ENCODE peak calls at places on chromosomes 5 and 9, in ten cellular contexts. G is tibial artery, Z is GM13977, T is cardiac muscle cell, R is psoas muscle, M is upper lobe of right lung, Y is gastrocnemius medialis, U is adrenal gland, X is HFF-Myc, K is neural progenitor cell. L is an unnamed sample.
A peak's percentile ranks its signal among the peaks of the same experiment; 100 is the strongest.

GRCh38 chr5:169176686-169177430 is 124.1 kb downstream of the SLIT3 start:
- DNase-seq in G (no peak), Z (no peak), T (no peak), R (no peak), M (no peak), Y (no peak), U (no peak), X (no peak), K (no peak), L (no peak)

GRCh38 chr5:56175465-56175864 is 57.7 kb downstream of the ANKRD55 start:
- DNase-seq in G (no peak), Z (no peak), T (peak; percentile 26), R (no peak), M (no peak), Y (peak; percentile 41), U (peak; percentile 60), X (peak; percentile 52), K (peak; percentile 56), L (no peak)

GRCh38 chr5:78576376-78576775 is 72.2 kb downstream of the LHFPL2 start:
- DNase-seq in G (no peak), Z (no peak), T (no peak), R (no peak), M (no peak), Y (no peak), U (no peak), X (no peak), K (no peak), L (no peak)

GRCh38 chr5:149429839-149430721 is 51.0 kb upstream of the IL17B start:
- DNase-seq in G (peak; percentile 93), Z (peak; percentile 37), T (peak; percentile 47), R (peak; percentile 75), M (peak; percentile 77), Y (no peak), U (peak; percentile 79), X (no peak), K (no peak), L (no peak)

GRCh38 chr9:98191615-98192502 is 578 bp downstream of the CORO2A start:
- DNase-seq in G (no peak), Z (no peak), T (peak; percentile 25), R (peak; percentile 59), M (peak; percentile 86), Y (no peak), U (peak; percentile 22), X (no peak), K (peak; percentile 45), L (no peak)

GRCh38 chr9:16180546-16180945 is 627.7 kb downstream of the CCDC171 start:
- DNase-seq in G (no peak), Z (no peak), T (no peak), R (no peak), M (no peak), Y (no peak), U (no peak), X (no peak), K (no peak), L (no peak)

GRCh38 chr9:109411069-109411761 is 86.9 kb downstream of the PTPN3 start:
- DNase-seq in G (no peak), Z (peak; percentile 56), T (no peak), R (no peak), M (no peak), Y (no peak), U (no peak), X (no peak), K (no peak), L (no peak)

GRCh38 chr9:37515620-37516258 is 30.0 kb downstream of the POLR1E start:
- DNase-seq in G (no peak), Z (no peak), T (no peak), R (no peak), M (peak; percentile 53), Y (no peak), U (no peak), X (no peak), K (no peak), L (no peak)

GRCh38 chr5:102540251-102540812 is 41.5 kb upstream of the SLCO6A1 start:
- DNase-seq in G (no peak), Z (no peak), T (no peak), R (no peak), M (no peak), Y (no peak), U (no peak), X (no peak), K (no peak), L (no peak)

GRCh38 chr5:102537011-102537410 is 38.2 kb upstream of the SLCO6A1 start:
- DNase-seq in G (no peak), Z (no peak), T (no peak), R (no peak), M (no peak), Y (no peak), U (no peak), X (no peak), K (no peak), L (no peak)

GRCh38 chr5:102539598-102539997 is 40.8 kb upstream of the SLCO6A1 start:
- DNase-seq in G (no peak), Z (no peak), T (no peak), R (no peak), M (no peak), Y (no peak), U (no peak), X (no peak), K (no peak), L (no peak)

GRCh38 chr5:102532126-102532525 is 33.3 kb upstream of the SLCO6A1 start:
- DNase-seq in G (no peak), Z (no peak), T (no peak), R (peak; percentile 50), M (no peak), Y (peak; percentile 18), U (no peak), X (no peak), K (no peak), L (no peak)

DNA sequence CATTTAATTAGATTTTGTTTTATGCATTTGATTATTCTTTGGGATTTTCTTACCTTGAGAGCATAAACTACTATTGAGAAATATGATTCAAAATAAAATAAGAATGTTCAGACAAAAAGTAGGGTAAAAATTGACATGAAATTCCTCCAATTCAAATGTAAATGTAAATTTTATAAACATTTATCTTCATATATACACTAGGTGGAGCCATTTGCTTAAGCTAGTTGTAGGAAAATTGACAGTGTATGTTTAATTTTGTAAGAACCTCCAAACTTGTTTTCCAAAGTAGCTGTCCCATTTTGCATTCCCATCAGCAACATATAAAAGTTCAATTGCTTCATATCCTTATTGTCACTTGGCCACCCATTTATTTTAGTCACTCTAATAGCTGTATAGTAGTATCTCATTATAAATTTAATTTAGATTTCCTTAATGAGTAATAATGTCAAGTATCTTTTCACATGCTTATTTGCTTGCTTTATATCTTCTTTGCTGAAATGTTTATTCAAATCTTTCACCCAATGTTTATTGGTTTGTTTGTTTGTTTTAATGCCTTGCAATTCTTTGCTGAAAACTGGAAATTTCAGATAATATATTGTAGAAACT is 37.6 kb upstream of the SLCO6A1 start:
- DNase-seq in G (no peak), Z (no peak), T (no peak), R (no peak), M (no peak), Y (no peak), U (no peak), X (no peak), K (no peak), L (no peak)
- TF ChIP-seq CTCF in G (peak; percentile 15), Z (peak; percentile 18), T (peak; percentile 40), R (peak; percentile 35), M (peak; percentile 35), Y (no peak), U (no peak), X (no peak), K (peak; percentile 47), L (peak; percentile 49)

DNA sequence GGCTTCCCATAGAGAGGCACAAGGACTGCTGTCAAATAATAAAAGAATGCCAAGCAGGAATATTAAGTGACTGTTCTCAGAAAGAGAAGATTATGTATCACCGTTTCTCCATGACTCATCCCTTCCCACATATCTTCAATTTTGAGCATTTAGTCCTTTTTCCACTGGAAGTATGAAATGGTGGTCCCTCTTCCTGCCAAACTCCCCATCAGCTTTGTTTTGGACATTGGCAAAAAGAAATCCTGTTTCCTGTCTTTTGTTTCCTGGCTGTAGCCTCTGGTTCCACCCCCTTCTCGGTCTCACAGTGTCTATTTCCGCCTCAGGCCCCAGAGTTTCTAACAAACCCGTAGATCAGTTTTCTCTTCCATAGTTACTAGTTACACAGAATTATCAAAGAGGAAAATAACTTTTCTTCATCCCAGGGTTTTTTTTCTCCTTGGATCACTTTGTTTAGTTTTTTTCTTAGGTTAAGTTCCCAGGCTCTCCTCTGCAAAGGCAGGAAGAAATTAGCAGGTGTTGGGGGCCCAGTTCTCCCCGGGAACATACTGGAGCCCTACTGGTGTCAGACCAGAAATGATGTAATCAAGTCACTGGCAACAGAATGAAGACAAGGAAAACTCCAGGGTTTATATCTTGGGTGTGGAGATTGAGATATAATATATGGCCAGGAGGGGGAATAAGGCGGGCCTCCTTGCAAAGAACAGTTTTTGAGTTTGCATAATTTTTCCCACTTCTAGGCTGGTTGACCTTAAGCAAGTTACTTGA is 26.3 kb upstream of the ARHGAP26 start:
- DNase-seq in G (no peak), Z (no peak), T (no peak), R (no peak), M (no peak), Y (no peak), U (no peak), X (no peak), K (no peak), L (no peak)
- TF ChIP-seq CTCF in G (no peak), Z (no peak), T (no peak), R (no peak), M (no peak), Y (no peak), U (no peak), X (no peak), K (no peak), L (no peak)

DNA sequence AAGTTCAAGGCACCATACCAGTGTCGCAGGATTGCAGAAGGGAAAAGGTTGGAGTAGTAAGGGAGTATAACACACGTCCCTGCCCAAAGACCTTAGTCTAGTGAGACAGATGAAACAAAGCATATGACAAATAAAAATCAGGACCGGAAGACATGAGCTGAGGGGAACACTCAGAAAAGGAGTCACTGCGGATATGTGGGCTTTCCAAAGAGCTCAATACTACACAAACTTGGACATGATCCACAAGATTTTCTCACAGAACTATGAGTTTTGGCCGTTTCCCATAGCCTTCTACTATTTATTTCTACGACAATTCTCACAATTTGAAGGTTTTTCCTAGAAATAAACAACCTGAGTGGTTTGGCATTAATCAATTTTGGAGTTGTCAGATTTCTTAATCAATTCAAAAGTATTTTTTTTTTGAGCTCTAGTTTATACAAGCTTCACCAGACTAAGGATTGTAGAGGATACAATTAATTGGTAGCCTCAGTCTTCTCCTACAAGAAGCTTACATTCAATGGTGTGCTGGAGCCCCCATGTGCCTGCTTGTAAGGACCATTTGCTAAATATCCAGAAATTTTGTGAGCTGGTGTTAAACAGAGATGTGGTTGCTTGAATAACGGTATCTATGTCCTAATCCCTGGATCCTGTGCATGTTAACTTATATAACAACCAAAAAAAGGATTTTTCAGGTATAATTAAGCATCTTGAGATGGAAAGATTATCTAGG is 91.4 kb downstream of the ADAMTS12 start:
- DNase-seq in G (no peak), Z (no peak), T (no peak), R (no peak), M (no peak), Y (no peak), U (no peak), X (no peak), K (no peak), L (no peak)
- TF ChIP-seq CTCF in G (no peak), Z (no peak), T (no peak), R (no peak), M (no peak), Y (no peak), U (no peak), X (no peak), K (no peak), L (no peak)

GRCh38 chr5:138985256-138985655 is 110.1 kb upstream of the LRRTM2 start:
- DNase-seq in G (no peak), Z (no peak), T (no peak), R (no peak), M (no peak), Y (no peak), U (no peak), X (no peak), K (no peak), L (no peak)

GRCh38 chr5:138986186-138986775 is 111.1 kb upstream of the LRRTM2 start:
- DNase-seq in G (no peak), Z (no peak), T (no peak), R (no peak), M (no peak), Y (no peak), U (no peak), X (no peak), K (no peak), L (no peak)

GRCh38 chr5:138981606-138982005 is 106.5 kb upstream of the LRRTM2 start:
- DNase-seq in G (no peak), Z (no peak), T (no peak), R (no peak), M (no peak), Y (no peak), U (no peak), X (no peak), K (no peak), L (no peak)

GRCh38 chr5:138985683-138986082 is 110.5 kb upstream of the LRRTM2 start:
- DNase-seq in G (no peak), Z (no peak), T (no peak), R (no peak), M (no peak), Y (no peak), U (no peak), X (no peak), K (no peak), L (no peak)

DNA sequence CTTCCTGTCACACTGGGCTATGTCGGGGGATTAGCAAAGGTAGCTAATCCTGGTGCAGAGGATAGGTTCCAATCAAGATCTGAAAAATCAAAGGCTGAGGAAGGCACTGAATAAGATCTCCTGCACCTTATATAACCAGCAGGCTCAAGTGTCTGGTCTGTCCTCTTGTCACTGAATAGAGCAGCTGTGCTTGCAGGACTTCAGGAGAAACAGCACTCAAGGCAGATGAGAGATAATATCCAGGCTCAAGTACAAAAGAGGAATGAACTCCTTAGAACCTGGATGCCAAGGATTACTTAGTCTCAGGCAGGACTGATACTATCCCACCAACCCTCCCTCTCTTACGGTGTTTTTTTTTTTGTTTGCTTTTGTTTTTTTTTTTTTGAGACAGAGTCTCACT is 108.8 kb upstream of the LRRTM2 start:
- DNase-seq in G (no peak), Z (no peak), T (peak; percentile 17), R (no peak), M (no peak), Y (no peak), U (no peak), X (no peak), K (no peak), L (no peak)
- TF ChIP-seq CTCF in G (no peak), Z (no peak), T (no peak), R (no peak), M (no peak), Y (no peak), U (no peak), X (no peak), K (no peak), L (no peak)